ENCODE peak calls at places on chromosomes 3 and 15, in nine cellular contexts. G is choroid plexus epithelial cell, J is mucosa of descending colon, Q is kidney epithelial cell, K is fibroblast of pulmonary artery, I is iPS DF 6.9, T is stomach, M is tibial artery, S is fibroblast of lung. H is an unnamed sample.

GRCh38 chr3:37899101-37899707 is 37.5 kb downstream of the CTDSPL start:
- DNase-seq in T (no peak), M (no peak), G (no peak), K (no peak), J (no peak), Q (no peak), I (no peak), S (no peak), H (no peak)

GRCh38 chr15:73685561-73685960 is 1.4 kb downstream of the CD276 start:
- DNase-seq in K (peak), Q (no peak), J (no peak), G (peak), I (no peak), S (peak), T (no peak), M (peak), H (no peak)

GRCh38 chr3:7401418-7401817 is 540.5 kb downstream of the GRM7 start:
- DNase-seq in G (no peak), T (no peak), M (no peak), K (no peak), S (no peak), Q (no peak), I (no peak), J (no peak), H (no peak)

GRCh38 chr15:66714543-66714981 is 12.5 kb downstream of the SMAD6 start:
- DNase-seq in S (peak), Q (no peak), T (no peak), G (peak), M (no peak), K (peak), I (no peak), J (no peak), H (no peak)

GRCh38 chr3:16913264-16913580 is 28.5 kb downstream of the PLCL2 start:
- DNase-seq in Q (no peak), M (no peak), G (no peak), J (no peak), T (no peak), K (no peak), S (no peak), I (no peak), H (no peak)

GRCh38 chr3:51982352-51982837 is 940 bp upstream of the ACY1 start:
- DNase-seq in J (peak), Q (no peak), G (no peak), T (peak), I (no peak), K (no peak), M (no peak), S (no peak), H (no peak)

GRCh38 chr15:77860101-77860691 is 217.3 kb downstream of the TBC1D2B start:
- DNase-seq in Q (no peak), M (peak), G (no peak), S (no peak), T (no peak), K (no peak), I (no peak), J (peak), H (no peak)

GRCh38 chr15:82972990-82973389 is 13.0 kb upstream of the RAMAC start:
- DNase-seq in S (no peak), Q (no peak), M (no peak), K (no peak), I (no peak), T (no peak), J (no peak), G (no peak), H (no peak)

GRCh38 chr3:164375538-164375937 is 702.8 kb downstream of the SI start:
- DNase-seq in M (no peak), I (no peak), K (no peak), G (no peak), T (no peak), Q (no peak), S (peak), J (no peak), H (no peak)

GRCh38 chr3:136818851-136819783 is at the start of gene SLC35G2:
- DNase-seq in K (peak), Q (no peak), J (peak), S (peak), I (peak), T (peak), M (peak), G (peak), H (no peak)
- H3K4me3 ChIP-seq in K (peak), Q (peak), J (no peak), S (peak), I (peak), T (peak), M (peak), G (peak), H (peak)

DNA sequence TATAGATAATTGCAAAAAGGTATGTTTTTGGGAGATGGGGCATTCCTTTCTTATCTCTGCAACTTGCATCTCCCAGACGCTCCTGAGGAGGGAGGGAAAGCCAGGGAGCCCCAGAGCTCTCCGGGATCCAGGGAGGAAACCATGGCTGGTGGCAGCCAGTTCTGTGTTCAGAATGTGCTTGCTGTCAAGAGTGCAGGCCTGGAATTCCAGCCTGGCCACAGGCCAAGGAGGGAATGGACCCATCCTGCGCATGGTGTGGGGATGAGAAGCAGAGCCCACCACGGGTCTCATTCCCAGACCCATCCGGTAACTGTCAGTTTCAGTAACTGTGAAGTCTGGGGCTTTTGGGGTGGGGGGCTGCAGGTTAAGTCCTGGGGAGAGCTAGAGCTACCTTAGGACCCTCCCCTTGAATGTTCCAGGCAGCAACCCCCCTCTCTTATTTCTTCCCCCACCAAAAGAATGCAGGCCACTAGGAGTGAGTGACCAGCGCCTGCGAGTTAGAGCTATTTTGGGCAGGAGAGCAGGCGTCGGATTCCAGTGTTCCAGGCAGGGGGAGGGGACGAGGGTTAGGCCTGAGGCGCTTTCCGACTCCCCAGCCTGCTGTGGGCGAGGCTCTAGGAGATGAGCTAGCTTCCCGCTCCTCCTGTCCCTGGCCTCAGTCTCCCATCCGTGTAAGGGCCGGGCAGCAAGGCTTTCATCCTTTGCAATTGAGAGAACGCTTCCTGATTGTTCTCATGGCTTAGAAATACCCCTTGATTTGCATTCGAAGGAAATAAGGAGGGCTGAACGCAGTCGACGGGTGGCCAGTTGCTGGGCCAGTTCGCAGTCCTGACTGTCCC is 811 bp upstream of the DAG1 start:
- DNase-seq in G (peak), I (no peak), Q (no peak), K (peak), M (peak), S (peak), T (peak), J (peak), H (no peak)
- H3K4me3 ChIP-seq in G (peak), I (peak), Q (peak), K (peak), M (peak), S (peak), T (peak), J (no peak), H (peak)

GRCh38 chr3:185175370-185175987 is 22.6 kb upstream of the C3orf70 start:
- DNase-seq in J (peak), Q (no peak), T (peak), K (peak), I (no peak), S (peak), G (peak), M (no peak), H (no peak)
- H3K4me3 ChIP-seq in J (no peak), Q (no peak), T (no peak), K (no peak), I (no peak), S (no peak), G (peak), M (no peak), H (no peak)

DNA sequence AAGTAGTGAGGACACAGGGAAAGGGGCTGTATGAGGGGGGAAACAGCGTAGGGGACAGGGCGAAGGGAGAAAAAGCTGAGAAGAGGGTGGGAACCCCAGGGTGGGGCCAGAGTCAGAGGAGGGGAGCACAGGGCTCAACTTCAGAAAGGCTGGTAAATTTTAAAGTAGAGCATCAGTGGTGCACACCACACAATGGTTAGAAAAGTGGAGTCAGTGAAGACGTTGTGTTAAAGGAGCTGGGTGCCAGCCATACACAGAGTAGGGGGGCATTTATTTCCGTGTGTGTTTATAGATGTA is 3.0 kb upstream of the RPP25 start:
- DNase-seq in S (no peak), K (no peak), Q (no peak), I (no peak), T (no peak), J (no peak), G (no peak), M (no peak), H (no peak)
- H3K4me3 ChIP-seq in S (no peak), K (no peak), Q (no peak), I (peak), T (peak), J (no peak), G (no peak), M (peak), H (no peak)

GRCh38 chr15:64912379-64912778 is 677 bp downstream of the ANKDD1A start:
- DNase-seq in Q (no peak), M (no peak), I (no peak), G (no peak), K (no peak), J (no peak), S (no peak), T (no peak), H (no peak)
- H3K4me3 ChIP-seq in Q (no peak), M (peak), I (peak), G (no peak), K (peak), J (no peak), S (no peak), T (peak), H (peak)

GRCh38 chr3:13414040-13414729 is 5.9 kb downstream of the NUP210 start:
- DNase-seq in T (peak), J (peak), I (no peak), G (no peak), M (no peak), Q (no peak), S (no peak), K (no peak), H (no peak)
- H3K4me3 ChIP-seq in T (no peak), J (no peak), I (no peak), G (no peak), M (no peak), Q (no peak), S (no peak), K (no peak), H (no peak)

GRCh38 chr15:63544253-63545026 is 40.0 kb downstream of the USP3 start:
- DNase-seq in J (no peak), S (no peak), M (no peak), Q (no peak), T (no peak), I (no peak), G (no peak), K (no peak), H (no peak)

GRCh38 chr15:63538876-63539275 is 34.5 kb downstream of the USP3 start:
- DNase-seq in Q (no peak), G (no peak), K (no peak), T (no peak), S (no peak), J (no peak), M (no peak), I (no peak), H (no peak)

GRCh38 chr15:63535689-63536088 is 31.3 kb downstream of the USP3 start:
- DNase-seq in I (no peak), T (no peak), G (no peak), S (no peak), M (no peak), Q (no peak), J (no peak), K (no peak), H (no peak)

GRCh38 chr15:63539517-63539916 is 35.1 kb downstream of the USP3 start:
- DNase-seq in Q (no peak), J (no peak), I (no peak), M (no peak), T (peak), G (no peak), S (no peak), K (peak), H (no peak)
- H3K4me3 ChIP-seq in Q (no peak), J (no peak), I (no peak), M (no peak), T (no peak), G (no peak), S (no peak), K (no peak), H (no peak)

DNA sequence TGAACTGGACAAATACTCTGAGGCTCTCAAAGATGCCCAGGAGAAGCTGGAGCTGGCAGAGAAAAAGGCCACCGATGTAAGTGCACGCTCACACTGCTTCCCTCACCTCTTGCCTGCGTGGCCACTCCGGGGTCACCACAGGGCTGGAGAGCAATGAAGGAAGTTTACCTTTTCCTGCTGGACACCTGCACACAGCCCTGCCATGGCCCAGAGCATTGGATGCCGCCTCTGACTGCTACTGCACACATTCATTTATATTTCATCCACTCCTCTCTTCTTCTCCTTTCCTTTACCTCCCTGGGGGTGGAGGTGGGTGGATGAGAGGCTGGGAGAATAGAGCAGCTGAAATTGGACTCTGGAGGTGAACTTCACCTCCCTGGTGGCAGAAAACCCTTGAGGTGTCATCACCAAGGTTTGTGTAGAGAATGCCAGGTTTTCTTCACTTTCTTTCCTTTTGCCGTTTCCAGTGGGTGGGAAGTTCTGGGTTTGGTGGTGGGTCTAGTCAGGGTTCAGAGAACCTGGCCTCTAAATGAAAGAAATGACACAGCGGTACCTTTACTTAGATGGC is 1.6 kb downstream of the TPM1 start:
- DNase-seq in S (no peak), I (no peak), Q (no peak), J (peak), G (no peak), K (no peak), T (no peak), M (no peak), H (no peak)
- H3K4me3 ChIP-seq in S (peak), I (peak), Q (peak), J (peak), G (peak), K (peak), T (peak), M (peak), H (peak)

DNA sequence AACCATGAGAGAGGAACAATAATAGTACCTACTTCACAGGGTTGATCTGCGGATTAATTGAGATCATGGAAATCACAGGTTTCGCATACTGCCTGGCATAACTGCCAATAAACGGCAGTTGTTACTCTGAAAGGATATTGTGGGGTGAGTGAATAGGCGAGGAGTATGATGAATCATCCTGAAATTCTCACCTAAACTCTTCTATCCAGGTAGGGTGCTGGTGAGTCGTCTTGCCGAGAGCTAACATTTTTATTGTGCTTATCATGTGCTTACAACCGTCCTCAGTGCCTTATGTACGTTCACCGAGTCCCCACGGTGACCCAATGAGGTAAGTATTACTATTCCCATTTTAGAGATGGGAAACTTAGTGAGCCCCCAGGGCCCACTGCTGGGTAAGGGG is 52.4 kb upstream of the SRGAP3 start:
- DNase-seq in J (no peak), S (no peak), G (no peak), K (no peak), T (no peak), M (no peak), I (no peak), Q (no peak), H (no peak)
- H3K4me3 ChIP-seq in J (no peak), S (no peak), G (no peak), K (no peak), T (no peak), M (no peak), I (no peak), Q (no peak), H (no peak)

H was measured in AG04449.